ENCODE peak calls at places on chromosome 7, in four cellular contexts. V is Panc1, Z is testis, F is fibroblast of lung. N is an unnamed sample.

GRCh38 chr7:139589474-139589873 is 66.0 kb downstream of the CLEC2L start:
- DNase-seq in V (no peak), Z (peak), F (no peak), N (no peak)

GRCh38 chr7:150340024-150340749 is 1.2 kb downstream of the RARRES2 start:
- DNase-seq in V (no peak), Z (peak), F (peak), N (no peak)

GRCh38 chr7:141302617-141303016 is 228.8 kb downstream of the TMEM178B start:
- DNase-seq in V (no peak), Z (no peak), F (no peak), N (no peak)

GRCh38 chr7:516606-517456 is 2.8 kb downstream of the PDGFA start:
- DNase-seq in V (no peak), Z (no peak), F (peak), N (no peak)

GRCh38 chr7:90645784-90646183 is 49.7 kb downstream of the CDK14 start:
- DNase-seq in V (no peak), Z (no peak), F (no peak), N (no peak)

GRCh38 chr7:70093496-70093895 is 495.2 kb downstream of the AUTS2 start:
- DNase-seq in V (no peak), Z (no peak), F (peak), N (peak)

GRCh38 chr7:711093-711966 is 15.2 kb upstream of the DNAAF5 start:
- DNase-seq in V (no peak), Z (no peak), F (no peak), N (no peak)

GRCh38 chr7:116524609-116525297 is at the start of gene CAV1:
- DNase-seq in V (peak), Z (peak), F (peak), N (peak)

GRCh38 chr7:136228185-136228584 is 251.0 kb upstream of the MTPN start:
- DNase-seq in V (no peak), Z (no peak), F (peak), N (no peak)

GRCh38 chr7:893686-894085 is 17.3 kb downstream of the GET4 start:
- DNase-seq in V (no peak), Z (no peak), F (no peak), N (no peak)

GRCh38 chr7:97001656-97002554 is 3.4 kb upstream of the DLX6 start:
- DNase-seq in V (no peak), Z (no peak), F (no peak), N (no peak)

GRCh38 chr7:23863209-23863798 is 153.3 kb downstream of the STK31 start:
- DNase-seq in V (peak), Z (no peak), F (peak), N (no peak)

GRCh38 chr7:137096607-137097006 is 228.2 kb downstream of the CHRM2 start:
- DNase-seq in V (no peak), Z (no peak), F (peak), N (no peak)

GRCh38 chr7:10239643-10240345 is 733.9 kb upstream of the PHF14 start:
- DNase-seq in V (no peak), Z (no peak), F (peak), N (no peak)

GRCh38 chr7:151349507-151349853 is 7.9 kb downstream of the NUB1 start:
- DNase-seq in V (no peak), Z (no peak), F (no peak), N (no peak)

GRCh38 chr7:99000196-99000903 is 122.0 kb downstream of the TRRAP start:
- DNase-seq in V (no peak), Z (peak), F (no peak), N (no peak)

GRCh38 chr7:135717686-135718085 is 10.3 kb downstream of the SLC13A4 start:
- DNase-seq in V (no peak), Z (no peak), F (no peak), N (no peak)

GRCh38 chr7:142438235-142438922 is 180.5 kb upstream of the PRSS58 start:
- DNase-seq in V (no peak), Z (peak), F (peak), N (peak)

GRCh38 chr7:123622660-123623386 is 21.2 kb downstream of the ASB15 start:
- DNase-seq in V (no peak), Z (no peak), F (peak), N (no peak)

GRCh38 chr7:51374936-51375335 is 58.3 kb upstream of the COBL start:
- DNase-seq in V (no peak), Z (no peak), F (no peak), N (no peak)

GRCh38 chr7:148402159-148402558 is 188.4 kb upstream of the C7orf33 start:
- DNase-seq in V (no peak), Z (no peak), F (peak), N (peak)
- H3K27ac ChIP-seq in V (no peak), Z (no peak), F (no peak), N (peak)

GRCh38 chr7:37368540-37368939 is 80.1 kb downstream of the ELMO1 start:
- DNase-seq in V (no peak), Z (no peak), F (no peak), N (no peak)

GRCh38 chr7:37364871-37365270 is 83.8 kb downstream of the ELMO1 start:
- DNase-seq in V (no peak), Z (no peak), F (no peak), N (no peak)

GRCh38 chr7:37366445-37366844 is 82.2 kb downstream of the ELMO1 start:
- DNase-seq in V (no peak), Z (no peak), F (no peak), N (no peak)

GRCh38 chr7:37365405-37365804 is 83.3 kb downstream of the ELMO1 start:
- DNase-seq in V (no peak), Z (no peak), F (no peak), N (no peak)

GRCh38 chr7:37367010-37367409 is 81.7 kb downstream of the ELMO1 start:
- DNase-seq in V (no peak), Z (no peak), F (no peak), N (no peak)
- H3K27ac ChIP-seq in V (no peak), Z (no peak), F (no peak), N (no peak)

GRCh38 chr7:157561523-157561785 is 224.7 kb downstream of the DNAJB6 start:
- DNase-seq in V (no peak), Z (no peak), F (no peak), N (no peak)
- H3K27ac ChIP-seq in V (no peak), Z (no peak), F (no peak), N (no peak)

GRCh38 chr7:100604976-100605911 is 3.1 kb downstream of the PCOLCE start:
- DNase-seq in V (no peak), Z (no peak), F (no peak), N (no peak)

GRCh38 chr7:100602889-100603696 is 930 bp downstream of the PCOLCE start:
- DNase-seq in V (no peak), Z (peak), F (peak), N (no peak)

GRCh38 chr7:100604078-100604975 is 2.2 kb downstream of the PCOLCE start:
- DNase-seq in V (no peak), Z (peak), F (peak), N (no peak)

GRCh38 chr7:100606313-100606712 is 4.2 kb downstream of the PCOLCE start:
- DNase-seq in V (no peak), Z (no peak), F (no peak), N (no peak)

GRCh38 chr7:100603697-100604077 is 1.5 kb downstream of the PCOLCE start:
- DNase-seq in V (no peak), Z (no peak), F (peak), N (no peak)
- H3K27ac ChIP-seq in V (peak), Z (peak), F (peak), N (no peak)

DNA sequence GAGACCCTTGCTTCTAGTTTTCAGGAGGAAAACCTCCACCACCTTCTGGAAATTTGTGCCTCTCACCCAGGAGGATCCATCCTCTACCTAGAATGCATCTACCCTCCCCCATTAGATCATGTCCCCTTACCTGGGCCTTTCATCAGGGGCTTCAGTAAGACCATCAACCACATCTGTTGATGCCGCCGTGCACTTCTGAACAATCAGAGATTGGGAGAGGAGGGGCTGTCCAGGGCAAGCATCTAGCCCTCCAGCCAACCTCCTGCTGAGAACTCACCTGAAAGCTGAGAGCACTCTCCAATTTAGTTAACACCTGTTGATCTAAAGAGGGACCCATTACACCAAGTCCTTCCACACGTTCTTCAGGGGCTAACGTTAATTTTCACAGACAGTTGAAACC is 57.6 kb upstream of the PIK3CG start:
- DNase-seq in V (no peak), Z (no peak), F (no peak), N (no peak)
- H3K27ac ChIP-seq in V (no peak), Z (no peak), F (no peak), N (no peak)

DNA sequence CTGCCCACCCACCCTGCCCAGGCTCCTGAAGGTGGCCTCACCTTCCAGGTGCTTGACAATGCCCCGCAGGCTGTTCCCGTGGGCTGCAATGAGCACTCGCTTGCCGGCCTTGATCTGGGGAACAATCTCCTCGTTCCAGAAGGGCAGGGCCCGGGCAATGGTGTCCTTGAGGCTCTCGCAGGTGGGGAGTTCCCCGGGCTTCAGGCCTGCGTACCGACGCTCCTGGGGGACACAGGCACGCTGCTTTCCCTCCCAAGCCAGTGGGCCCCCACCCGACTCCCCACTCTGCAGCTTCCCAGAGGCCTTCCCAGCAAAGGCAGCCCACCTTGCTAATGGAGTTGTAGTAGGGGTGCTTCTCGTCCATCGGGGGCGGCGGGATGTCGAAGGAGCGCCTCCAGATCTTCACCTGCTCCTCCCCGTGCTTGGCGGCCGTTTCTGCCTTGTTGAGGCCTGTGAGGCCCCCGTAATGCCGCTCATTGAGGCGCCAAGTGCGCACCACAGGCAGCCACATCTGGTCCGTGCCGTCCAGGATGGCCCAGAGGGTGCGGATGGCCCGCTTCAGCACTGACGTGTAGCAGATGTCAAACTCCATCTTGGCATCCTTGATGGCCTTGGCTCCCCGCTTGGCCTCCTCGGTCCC is 456 bp downstream of the PGAM2 start:
- DNase-seq in V (no peak), Z (no peak), F (no peak), N (no peak)
- H3K27ac ChIP-seq in V (no peak), Z (no peak), F (no peak), N (no peak)